ENCODE peak calls at places on chromosomes 7 and 10, in six cellular contexts. M is GM03348, W is A549, Y is nephron progenitor cell, P is psoas muscle, T is HT1080. A is an unnamed sample.

GRCh38 chr7:96723622-96724021 is 14.0 kb upstream of the SEM1 start:
- DNase-seq in W (no peak), P (no peak), Y (no peak), T (no peak), M (no peak), A (no peak)

GRCh38 chr10:3415038-3415736 is 242.6 kb upstream of the PITRM1 start:
- DNase-seq in W (no peak), T (no peak), Y (no peak), P (no peak), M (no peak), A (no peak)

GRCh38 chr10:55750458-55750857 is 610.6 kb downstream of the ZWINT start:
- DNase-seq in M (no peak), W (no peak), T (no peak), Y (no peak), P (no peak), A (no peak)

GRCh38 chr10:50470345-50470744 is 153.4 kb downstream of the SGMS1 start:
- DNase-seq in M (no peak), W (no peak), Y (no peak), P (no peak), T (no peak), A (no peak)

GRCh38 chr10:82136103-82136502 is 261.1 kb downstream of the NRG3 start:
- DNase-seq in W (no peak), P (no peak), T (no peak), Y (no peak), M (no peak), A (no peak)

GRCh38 chr7:151172273-151173141 is 5.0 kb upstream of the GBX1 start:
- DNase-seq in Y (peak), T (peak), M (peak), W (peak), P (peak), A (peak)

GRCh38 chr7:40586197-40586596 is 451.4 kb downstream of the SUGCT start:
- DNase-seq in T (peak), P (no peak), W (no peak), M (peak), Y (no peak), A (peak)

GRCh38 chr7:1499367-1500029 is 4.7 kb downstream of the INTS1 start:
- DNase-seq in M (no peak), P (no peak), T (no peak), Y (no peak), W (no peak), A (no peak)

GRCh38 chr7:73356176-73356575 is 28.2 kb downstream of the FKBP6 start:
- DNase-seq in Y (no peak), W (no peak), T (no peak), M (no peak), P (no peak), A (no peak)

GRCh38 chr10:102113956-102114857 is 6.0 kb downstream of the LDB1 start:
- DNase-seq in Y (peak), T (no peak), W (no peak), P (peak), M (peak), A (no peak)

GRCh38 chr7:22601812-22602568 is 102.0 kb upstream of the STEAP1B start:
- DNase-seq in Y (no peak), P (no peak), W (no peak), M (peak), T (peak), A (no peak)

GRCh38 chr10:114504769-114505579 is 100.7 kb upstream of the AFAP1L2 start:
- DNase-seq in T (no peak), Y (no peak), P (no peak), M (peak), W (no peak), A (peak)

GRCh38 chr10:110717830-110718595 is 73.9 kb downstream of the RBM20 start:
- DNase-seq in P (no peak), T (no peak), Y (no peak), M (no peak), W (no peak), A (no peak)

GRCh38 chr7:41886257-41886905 is 183.5 kb upstream of the INHBA start:
- DNase-seq in M (peak), W (no peak), T (peak), P (peak), Y (no peak), A (no peak)

GRCh38 chr10:89625041-89625765 is 19.8 kb downstream of the PANK1 start:
- DNase-seq in Y (no peak), P (no peak), T (no peak), M (no peak), W (no peak), A (no peak)

GRCh38 chr7:47941136-47941844 is 7.0 kb downstream of the PKD1L1 start:
- DNase-seq in W (no peak), Y (no peak), P (peak), T (peak), M (peak), A (peak)

GRCh38 chr10:43574035-43574892 is at the start of gene ZNF239:
- DNase-seq in Y (peak), M (peak), T (peak), P (peak), W (peak), A (peak)

GRCh38 chr10:77168161-77168560 is 469.4 kb downstream of the KCNMA1 start:
- DNase-seq in M (no peak), W (no peak), Y (no peak), P (no peak), T (no peak), A (peak)

GRCh38 chr10:23095966-23096813 is 811 bp downstream of the MSRB2 start:
- DNase-seq in W (peak), M (peak), P (peak), T (peak), Y (peak), A (no peak)

GRCh38 chr10:88934900-88935672 is 17.5 kb downstream of the ACTA2 start:
- DNase-seq in M (peak), W (peak), T (peak), Y (peak), P (peak), A (peak)

A was measured in PC-9.